ENCODE peak calls at places on chromosomes 11 and 22, in eight cellular contexts. C, N, D, B, S, A, I and M are unnamed samples.

GRCh38 chr11:127106142-127106541 is 105.6 kb upstream of the KIRREL3 start:
- DNase-seq in C (no peak), N (no peak), D (no peak), B (no peak), S (peak; percentile 91), A (no peak), I (no peak), M (no peak)

GRCh38 chr22:49966716-49967332 is 6.3 kb downstream of the PIM3 start:
- DNase-seq in C (peak; percentile 82), N (no peak), D (no peak), B (no peak), S (no peak), A (no peak), I (peak; percentile 34), M (no peak)

GRCh38 chr22:21694795-21695431 is 29.1 kb downstream of the PPIL2 start:
- DNase-seq in C (no peak), N (no peak), D (no peak), B (no peak), S (no peak), A (no peak), I (no peak), M (no peak)

GRCh38 chr22:23066200-23067022 is 3.9 kb upstream of the GNAZ start:
- DNase-seq in C (peak; percentile 41), N (no peak), D (peak; percentile 42), B (no peak), S (peak; percentile 89), A (no peak), I (no peak), M (no peak)

GRCh38 chr11:17116121-17116520 is 38.7 kb upstream of the RPS13 start:
- DNase-seq in C (no peak), N (no peak), D (no peak), B (no peak), S (no peak), A (peak; percentile 6), I (no peak), M (no peak)

GRCh38 chr22:47376901-47377520 is 614.6 kb downstream of the TBC1D22A start:
- DNase-seq in C (no peak), N (no peak), D (peak; percentile 23), B (no peak), S (no peak), A (no peak), I (no peak), M (no peak)

GRCh38 chr11:47127213-47127612 is 49.5 kb downstream of the ARFGAP2 start:
- DNase-seq in C (no peak), N (no peak), D (no peak), B (no peak), S (no peak), A (no peak), I (no peak), M (no peak)

GRCh38 chr22:27029584-27030130 is 372.3 kb downstream of the MIAT start:
- DNase-seq in C (no peak), N (no peak), D (no peak), B (no peak), S (no peak), A (no peak), I (no peak), M (no peak)

GRCh38 chr11:71370020-71370747 is 78.0 kb downstream of the DHCR7 start:
- DNase-seq in C (no peak), N (no peak), D (no peak), B (no peak), S (no peak), A (no peak), I (no peak), M (no peak)

GRCh38 chr11:126782810-126783209 is 217.8 kb downstream of the KIRREL3 start:
- DNase-seq in C (no peak), N (no peak), D (no peak), B (no peak), S (no peak), A (no peak), I (no peak), M (no peak)

GRCh38 chr11:106077609-106078517 is at the start of gene AASDHPPT:
- DNase-seq in C (no peak), N (no peak), D (no peak), B (no peak), S (no peak), A (peak; percentile 40), I (no peak), M (no peak)

GRCh38 chr11:504053-504993 is 2.7 kb downstream of the RNH1 start:
- DNase-seq in C (no peak), N (no peak), D (no peak), B (no peak), S (no peak), A (peak; percentile 52), I (peak; percentile 53), M (no peak)

GRCh38 chr11:93537022-93537421 is 6.2 kb downstream of the SMCO4 start:
- DNase-seq in C (peak; percentile 64), N (no peak), D (no peak), B (no peak), S (no peak), A (no peak), I (peak; percentile 72), M (no peak)

GRCh38 chr11:83480811-83481210 is 194.6 kb upstream of the CCDC90B start:
- DNase-seq in C (no peak), N (no peak), D (no peak), B (no peak), S (no peak), A (peak; percentile 13), I (no peak), M (no peak)

GRCh38 chr11:19455731-19456130 is 215.0 kb upstream of the E2F8 start:
- DNase-seq in C (no peak), N (no peak), D (no peak), B (no peak), S (no peak), A (no peak), I (peak; percentile 34), M (no peak)

GRCh38 chr11:20364412-20364792 is 888 bp downstream of the HTATIP2 start:
- DNase-seq in C (no peak), N (no peak), D (no peak), B (no peak), S (no peak), A (no peak), I (no peak), M (no peak)

GRCh38 chr22:26428515-26429457 is at the start of gene ASPHD2:
- DNase-seq in C (peak; percentile 69), N (peak; percentile 74), D (no peak), B (no peak), S (no peak), A (peak; percentile 66), I (peak; percentile 41), M (no peak)

GRCh38 chr11:70481625-70482528 is 83.5 kb downstream of the CTTN start:
- DNase-seq in C (peak; percentile 90), N (no peak), D (no peak), B (no peak), S (no peak), A (peak; percentile 82), I (peak; percentile 48), M (no peak)

GRCh38 chr11:104819603-104820002 is 78.7 kb downstream of the CASP12 start:
- DNase-seq in C (no peak), N (no peak), D (no peak), B (no peak), S (no peak), A (no peak), I (no peak), M (no peak)

GRCh38 chr11:62558669-62559068 is 12.1 kb upstream of the AHNAK start:
- DNase-seq in C (peak; percentile 35), N (no peak), D (no peak), B (no peak), S (no peak), A (no peak), I (peak; percentile 9), M (no peak)
- H3K27ac ChIP-seq in C (peak overlapping the region; percentile 99), N (peak overlapping the region; percentile 95), D (peak overlapping the region; percentile 100), B (no peak overlapping the region), S (peak overlapping the region; percentile 93), A (no peak overlapping the region), I (peak overlapping the region; percentile 78), M (no peak overlapping the region)

DNA sequence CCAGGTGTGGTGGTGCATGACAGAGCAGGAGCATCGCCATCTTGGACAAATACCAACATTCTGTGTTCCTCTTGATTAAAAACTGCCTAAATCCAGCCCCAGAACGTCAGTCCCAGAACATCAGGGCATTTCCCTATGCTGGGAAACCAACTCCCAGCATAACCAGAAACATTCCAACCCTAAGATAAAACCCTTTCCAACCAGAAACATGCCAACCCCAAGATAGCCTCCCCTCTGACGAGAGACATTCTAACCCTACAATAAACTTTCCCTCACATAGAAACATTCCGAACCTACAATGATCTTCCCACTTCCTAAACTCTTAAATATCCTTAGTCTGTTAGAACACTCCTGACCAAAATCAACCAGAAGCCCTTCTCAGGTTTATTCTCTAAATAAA is 11.6 kb downstream of the PLAAT4 start:
- DNase-seq in C (no peak), N (no peak), D (no peak), B (no peak), S (no peak), A (no peak), I (no peak), M (no peak)
- H3K27ac ChIP-seq in C (no peak overlapping the region), N (no peak overlapping the region), D (no peak overlapping the region), B (no peak overlapping the region), S (no peak overlapping the region), A (no peak overlapping the region), I (peak overlapping the region; percentile 4), M (no peak overlapping the region)

GRCh38 chr11:65651339-65651588 is 11.5 kb downstream of the RELA start:
- DNase-seq in C (peak; percentile 45), N (no peak), D (no peak), B (no peak), S (no peak), A (no peak), I (no peak), M (no peak)

GRCh38 chr11:65649656-65650546 is 12.0 kb downstream of the SIPA1 start:
- DNase-seq in C (peak; percentile 51), N (no peak), D (peak; percentile 51), B (no peak), S (no peak), A (no peak), I (peak; percentile 16), M (no peak)

GRCh38 chr11:65648997-65649491 is 11.1 kb downstream of the SIPA1 start:
- DNase-seq in C (peak; percentile 52), N (no peak), D (peak; percentile 56), B (no peak), S (no peak), A (peak; percentile 18), I (no peak), M (no peak)

GRCh38 chr11:65651589-65652510 is 10.9 kb downstream of the RELA start:
- DNase-seq in C (peak; percentile 58), N (no peak), D (peak; percentile 64), B (no peak), S (no peak), A (peak; percentile 39), I (peak; percentile 36), M (no peak)

GRCh38 chr11:65650547-65651338 is 12.0 kb downstream of the RELA start:
- DNase-seq in C (peak; percentile 61), N (no peak), D (peak; percentile 79), B (no peak), S (no peak), A (no peak), I (peak; percentile 13), M (no peak)
- H3K27ac ChIP-seq in C (peak overlapping the region; percentile 93), N (no peak overlapping the region), D (peak overlapping the region; percentile 68), B (no peak overlapping the region), S (peak overlapping the region; percentile 91), A (peak overlapping the region; percentile 95), I (peak overlapping the region; percentile 99), M (no peak overlapping the region)

GRCh38 chr11:26949846-26950245 is 44.1 kb upstream of the FIBIN start:
- DNase-seq in C (no peak), N (no peak), D (no peak), B (no peak), S (no peak), A (peak; percentile 41), I (no peak), M (no peak)
- H3K27ac ChIP-seq in C (no peak overlapping the region), N (no peak overlapping the region), D (no peak overlapping the region), B (no peak overlapping the region), S (no peak overlapping the region), A (no peak overlapping the region), I (no peak overlapping the region), M (no peak overlapping the region)

GRCh38 chr11:76562541-76562940 is 108.0 kb downstream of the LRRC32 start:
- DNase-seq in C (no peak), N (no peak), D (no peak), B (no peak), S (no peak), A (no peak), I (no peak), M (no peak)
- H3K27ac ChIP-seq in C (no peak overlapping the region), N (no peak overlapping the region), D (no peak overlapping the region), B (no peak overlapping the region), S (no peak overlapping the region), A (no peak overlapping the region), I (no peak overlapping the region), M (no peak overlapping the region)